ENCODE peak calls at places on chromosomes 4 and X, in seven cellular contexts. S is IMR-90, H is neuronal stem cell, G is mesenchymal stem cell, X is H1, I is H9, O is trophoblast cell. B is an unnamed sample.

GRCh38 chrX:99703467-99703866 is 706.6 kb downstream of the PCDH19 start:
- DNase-seq in S (no peak), H (no peak), G (no peak), X (no peak), I (no peak), O (peak), B (peak)

GRCh38 chr4:68951078-68951805 is at the start of gene UGT2A3:
- DNase-seq in S (no peak), H (no peak), G (peak), X (no peak), I (peak), O (no peak), B (peak)

GRCh38 chrX:9562851-9563250 is 98.0 kb downstream of the TBL1X start:
- DNase-seq in S (peak), H (no peak), G (peak), X (no peak), I (no peak), O (peak), B (no peak)

GRCh38 chr4:137129471-137130244 is 402.6 kb downstream of the PCDH18 start:
- DNase-seq in S (peak), H (no peak), G (peak), X (no peak), I (no peak), O (no peak), B (no peak)

GRCh38 chr4:173413043-173413442 is 14.1 kb upstream of the SCRG1 start:
- DNase-seq in S (peak), H (no peak), G (peak), X (no peak), I (no peak), O (no peak), B (no peak)

GRCh38 chr4:132180020-132180427 is 969.1 kb upstream of the PCDH10 start:
- DNase-seq in S (peak), H (no peak), G (peak), X (no peak), I (no peak), O (no peak), B (no peak)

GRCh38 chr4:14560577-14560976 is 441.7 kb upstream of the CPEB2 start:
- DNase-seq in S (no peak), H (no peak), G (no peak), X (no peak), I (no peak), O (no peak), B (no peak)

GRCh38 chr4:185480016-185480732 is 8.6 kb upstream of the CCDC110 start:
- DNase-seq in S (no peak), H (no peak), G (no peak), X (no peak), I (no peak), O (no peak), B (peak)

GRCh38 chrX:3820170-3820569 is 106.7 kb upstream of the PRKX start:
- DNase-seq in S (peak), H (no peak), G (peak), X (no peak), I (no peak), O (peak), B (no peak)

GRCh38 chr4:142845293-142846070 is 619 bp downstream of the INPP4B start:
- DNase-seq in S (no peak), H (peak), G (peak), X (no peak), I (peak), O (no peak), B (peak)

GRCh38 chr4:5206391-5206790 is 155.1 kb downstream of the STK32B start:
- DNase-seq in S (peak), H (no peak), G (peak), X (no peak), I (no peak), O (no peak), B (no peak)

GRCh38 chrX:13254076-13254785 is 65.6 kb downstream of the ATXN3L start:
- DNase-seq in S (peak), H (no peak), G (peak), X (no peak), I (no peak), O (no peak), B (peak)

GRCh38 chr4:111880116-111880515 is 265.1 kb upstream of the FAM241A start:
- DNase-seq in S (no peak), H (no peak), G (no peak), X (no peak), I (no peak), O (no peak), B (no peak)

GRCh38 chrX:39310925-39311324 is 509.7 kb downstream of the MID1IP1 start:
- DNase-seq in S (no peak), H (no peak), G (no peak), X (no peak), I (no peak), O (no peak), B (no peak)

GRCh38 chr4:126051709-126052424 is 737.1 kb downstream of the FAT4 start:
- DNase-seq in S (peak), H (no peak), G (peak), X (no peak), I (no peak), O (peak), B (no peak)

GRCh38 chrX:67619253-67619652 is 75.4 kb downstream of the AR start:
- DNase-seq in S (peak), H (no peak), G (peak), X (no peak), I (no peak), O (no peak), B (no peak)

GRCh38 chr4:86401826-86402225 is 42.0 kb upstream of the MAPK10 start:
- DNase-seq in S (peak), H (no peak), G (no peak), X (no peak), I (no peak), O (no peak), B (no peak)

GRCh38 chr4:5940470-5941203 is 47.8 kb upstream of the CRMP1 start:
- DNase-seq in S (peak), H (no peak), G (peak), X (no peak), I (peak), O (no peak), B (peak)

GRCh38 chrX:23667239-23668177 is at the start of gene PRDX4:
- DNase-seq in S (peak), H (peak), G (peak), X (peak), I (peak), O (peak), B (peak)

GRCh38 chr4:84870398-84871163 is 95.9 kb downstream of the WDFY3 start:
- DNase-seq in S (peak), H (no peak), G (peak), X (peak), I (peak), O (peak), B (peak)

GRCh38 chr4:19005211-19005610 is 983.7 kb upstream of the LCORL start:
- DNase-seq in S (peak), H (no peak), G (peak), X (peak), I (no peak), O (no peak), B (peak)

DNA sequence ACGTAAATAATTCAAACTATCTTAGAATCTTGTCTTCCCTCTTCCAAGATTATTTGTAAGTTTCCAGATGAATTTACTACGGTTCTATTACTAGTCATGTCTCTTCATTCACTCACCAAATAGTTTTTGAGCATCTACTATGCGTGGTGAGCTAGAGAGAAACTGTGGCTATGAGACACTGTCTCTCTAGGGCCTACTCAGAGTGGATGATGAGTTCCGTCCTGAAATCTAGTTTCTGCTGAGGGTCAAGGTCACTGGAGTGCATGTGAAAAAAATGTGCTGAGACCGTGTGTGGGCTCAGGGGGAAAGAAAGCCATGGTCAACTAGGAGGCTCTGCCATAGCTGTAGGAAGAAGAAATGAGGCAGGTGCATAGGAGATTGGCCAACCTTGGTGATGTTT is 320.2 kb upstream of the GATB start:
- DNase-seq in S (no peak), H (no peak), G (no peak), X (no peak), I (no peak), O (no peak), B (no peak)
- H3K23ac ChIP-seq in S (no peak), H (no peak), G (no peak), X (no peak), I (no peak), O (no peak), B (no peak)

GRCh38 chr4:157358851-157359250 is 138.3 kb downstream of the GRIA2 start:
- DNase-seq in S (no peak), H (no peak), G (no peak), X (no peak), I (no peak), O (no peak), B (no peak)
- H2BK120ac ChIP-seq in S (no peak), H (no peak), G (no peak), X (no peak), I (no peak), O (no peak), B (no peak)

DNA sequence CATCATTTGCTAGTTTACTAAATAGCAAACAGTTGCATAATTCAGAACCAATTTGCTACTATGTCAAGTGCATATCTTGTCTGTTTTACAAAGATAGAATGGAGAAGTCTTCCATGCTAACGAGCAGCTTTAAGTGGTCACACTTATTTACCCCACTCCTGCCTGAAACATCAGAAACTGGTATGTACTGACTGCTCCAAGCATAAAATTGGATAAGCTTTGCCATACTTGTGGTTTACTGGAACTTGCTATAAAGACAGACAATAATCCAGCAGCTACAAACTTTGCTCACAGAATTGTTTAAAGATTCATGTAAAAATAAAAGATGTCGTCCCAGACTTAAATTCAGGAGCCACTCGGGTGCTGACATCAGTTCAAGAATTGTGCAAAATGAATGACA is 13.3 kb upstream of the CDKL2 start:
- DNase-seq in S (no peak), H (no peak), G (no peak), X (no peak), I (no peak), O (no peak), B (no peak)
- H3K4ac ChIP-seq in S (no peak), H (no peak), G (no peak), X (no peak), I (no peak), O (no peak), B (no peak)

GRCh38 chr4:24922416-24922815 is 9.6 kb upstream of the CCDC149 start:
- DNase-seq in S (peak), H (no peak), G (no peak), X (no peak), I (no peak), O (no peak), B (no peak)

GRCh38 chr4:24917076-24917856 is 4.4 kb upstream of the CCDC149 start:
- DNase-seq in S (no peak), H (no peak), G (no peak), X (no peak), I (peak), O (no peak), B (peak)

GRCh38 chr4:24922988-24923387 is 10.1 kb upstream of the CCDC149 start:
- DNase-seq in S (no peak), H (no peak), G (no peak), X (no peak), I (no peak), O (no peak), B (no peak)

GRCh38 chr4:24921491-24921890 is 8.6 kb upstream of the CCDC149 start:
- DNase-seq in S (no peak), H (no peak), G (no peak), X (no peak), I (no peak), O (no peak), B (no peak)

DNA sequence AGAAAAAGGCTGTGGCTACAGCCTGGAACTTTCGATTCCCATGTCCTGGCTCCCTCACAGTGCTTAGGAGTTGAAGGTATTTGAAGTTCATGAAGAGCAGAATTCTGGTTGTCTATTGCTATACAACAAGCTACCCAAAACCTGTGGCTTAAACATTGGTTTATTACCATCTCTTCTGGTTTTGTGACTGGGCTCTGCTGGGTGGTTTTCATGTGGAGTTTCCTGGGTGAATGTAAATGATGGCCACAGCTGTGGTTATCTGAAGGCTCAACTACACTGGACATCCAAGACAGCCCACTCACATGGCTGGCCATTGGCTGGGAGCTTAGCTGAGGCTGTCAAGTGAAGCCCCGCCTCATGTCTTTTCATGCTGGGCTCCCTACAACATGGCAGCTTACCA is 7.2 kb upstream of the CCDC149 start:
- DNase-seq in S (no peak), H (no peak), G (no peak), X (no peak), I (no peak), O (no peak), B (no peak)
- H3K23ac ChIP-seq in S (no peak), H (no peak), G (no peak), X (no peak), I (no peak), O (no peak), B (no peak)

GRCh38 chrX:72028701-72029470 is 102.8 kb downstream of the RTL5 start:
- DNase-seq in S (no peak), H (no peak), G (no peak), X (no peak), I (peak), O (no peak), B (no peak)
- H2BK120ac ChIP-seq in S (peak), H (no peak), G (no peak), X (no peak), I (no peak), O (peak), B (no peak)

DNA sequence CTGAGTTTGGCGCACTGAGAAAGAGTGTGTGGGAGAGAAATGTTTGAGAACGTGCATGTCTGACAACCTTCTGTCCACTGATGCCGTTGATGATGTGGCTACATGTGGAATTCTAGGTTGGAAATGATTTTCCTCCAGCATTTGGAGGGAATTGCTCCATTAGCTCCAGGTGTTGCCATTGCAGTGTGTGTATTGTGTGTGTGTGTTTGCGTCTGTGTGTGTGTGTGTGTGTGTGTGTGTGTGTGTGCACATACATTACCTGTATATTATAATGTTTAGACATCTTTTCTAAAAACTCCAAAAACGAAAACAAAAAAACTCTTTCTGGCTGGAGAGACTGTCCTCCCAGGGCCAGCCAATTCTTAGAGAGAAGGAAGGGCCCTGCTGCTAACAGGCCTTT is 18.2 kb upstream of the MECP2 start:
- DNase-seq in S (no peak), H (no peak), G (no peak), X (no peak), I (no peak), O (no peak), B (no peak)
- H3K4ac ChIP-seq in S (no peak), H (no peak), G (no peak), X (no peak), I (no peak), O (no peak), B (no peak)

B was measured in mesendoderm.